ENCODE peak calls at places on chromosomes 11 and 22, in four cellular contexts. T is Peyer's patch; Z is heart left ventricle; P is CD4-positive, alpha-beta T cell. S is an unnamed sample. For H3K27me3, the result is how much of the 10 kb centered on the place peaks cover.

GRCh38 chr11:96205460-96205809 is 137.6 kb downstream of the MAML2 start:
- DNase-seq in T (no peak), Z (no peak), P (no peak), S (no peak)

GRCh38 chr11:75571625-75572024 is 9.6 kb downstream of the SERPINH1 start:
- DNase-seq in T (no peak), Z (no peak), P (no peak), S (no peak)

GRCh38 chr11:32198053-32198452 is 107.2 kb downstream of the RCN1 start:
- DNase-seq in T (no peak), Z (no peak), P (no peak), S (no peak)

GRCh38 chr11:47510231-47510630 is 42.7 kb downstream of the CELF1 start:
- DNase-seq in T (no peak), Z (no peak), P (no peak), S (no peak)

GRCh38 chr11:28243596-28243995 is 135.4 kb downstream of the METTL15 start:
- DNase-seq in T (no peak), Z (no peak), P (no peak), S (no peak)

GRCh38 chr22:50146440-50147228 is 23.9 kb upstream of the PANX2 start:
- DNase-seq in T (no peak), Z (peak), P (no peak), S (peak)

GRCh38 chr11:126755494-126755893 is 245.1 kb downstream of the KIRREL3 start:
- DNase-seq in T (no peak), Z (no peak), P (no peak), S (no peak)

GRCh38 chr11:95924414-95924760 is 480 bp upstream of the MTMR2 start:
- DNase-seq in T (no peak), Z (no peak), P (no peak), S (no peak)

GRCh38 chr11:12706531-12707499 is 32.6 kb downstream of the TEAD1 start:
- DNase-seq in T (no peak), Z (no peak), P (no peak), S (peak)

GRCh38 chr11:59141673-59142460 is 789 bp upstream of the FAM111A start:
- DNase-seq in T (no peak), Z (no peak), P (no peak), S (no peak)

GRCh38 chr11:132312161-132312560 is 941.7 kb downstream of the NTM start:
- DNase-seq in T (no peak), Z (no peak), P (no peak), S (no peak)

GRCh38 chr11:116825854-116826750 is 3.0 kb upstream of the APOA4 start:
- DNase-seq in T (no peak), Z (no peak), P (no peak), S (no peak)

GRCh38 chr22:22746963-22747933 is 102.8 kb downstream of the GGTLC2 start:
- DNase-seq in T (peak), Z (no peak), P (no peak), S (peak)

GRCh38 chr11:65329503-65329902 is 4.1 kb upstream of the DPF2 start:
- DNase-seq in T (no peak), Z (no peak), P (no peak), S (no peak)

GRCh38 chr11:16350125-16350524 is 6.2 kb downstream of the SOX6 start:
- DNase-seq in T (no peak), Z (no peak), P (no peak), S (no peak)

GRCh38 chr11:75195164-75195962 is 44.5 kb downstream of the SLCO2B1 start:
- DNase-seq in T (no peak), Z (peak), P (no peak), S (peak)

GRCh38 chr11:46677991-46678740 is 22.3 kb downstream of the ARHGAP1 start:
- DNase-seq in T (no peak), Z (no peak), P (no peak), S (no peak)

GRCh38 chr11:57315491-57315890 is 9.3 kb downstream of the TNKS1BP1 start:
- DNase-seq in T (no peak), Z (peak), P (no peak), S (peak)

GRCh38 chr11:17257200-17257599 is 19.3 kb upstream of the NUCB2 start:
- DNase-seq in T (no peak), Z (no peak), P (no peak), S (no peak)

GRCh38 chr11:107591098-107591445 is at the start of gene ELMOD1:
- DNase-seq in T (no peak), Z (peak), P (no peak), S (peak)
- H3K27me3 ChIP-seq in T (under half), Z (under half), P (half or more), S (half or more)

GRCh38 chr11:67522844-67523555 is at the start of gene CABP2:
- DNase-seq in T (no peak), Z (no peak), P (no peak), S (no peak)
- TF ChIP-seq CTCF in T (no peak), Z (no peak), P (no peak), S (no peak)

GRCh38 chr11:114121138-114121537 is 61.6 kb downstream of the ZBTB16 start:
- DNase-seq in T (no peak), Z (no peak), P (no peak), S (no peak)

GRCh38 chr11:114115406-114116054 is 56.0 kb downstream of the ZBTB16 start:
- DNase-seq in T (no peak), Z (no peak), P (no peak), S (no peak)

GRCh38 chr11:114116800-114117199 is 57.3 kb downstream of the ZBTB16 start:
- DNase-seq in T (no peak), Z (no peak), P (no peak), S (no peak)

GRCh38 chr11:114120606-114121005 is 61.1 kb downstream of the ZBTB16 start:
- DNase-seq in T (no peak), Z (no peak), P (no peak), S (no peak)

DNA sequence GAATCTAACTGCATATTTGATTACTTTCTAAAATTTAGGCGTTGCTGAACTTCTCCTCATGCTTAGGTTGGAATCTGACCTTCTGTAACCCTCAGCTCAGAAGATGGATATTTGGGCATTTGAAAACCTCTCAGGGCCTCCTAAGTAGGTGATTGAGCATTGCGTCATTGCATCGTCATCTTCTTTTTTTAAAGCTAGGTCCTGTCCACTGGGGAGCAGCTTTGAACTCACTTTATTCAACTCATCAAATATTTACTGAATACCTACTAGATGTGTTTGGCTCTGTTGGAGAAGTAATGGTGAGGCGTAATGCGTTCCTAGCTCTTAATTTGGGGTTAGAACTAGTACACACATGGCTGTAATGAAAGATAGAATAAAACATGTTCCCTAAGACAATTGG is 56.8 kb downstream of the ZBTB16 start:
- DNase-seq in T (no peak), Z (no peak), P (no peak), S (no peak)
- H3K27me3 ChIP-seq in T (under half), Z (under half), P (under half), S (under half)

GRCh38 chr11:71118671-71119250 is 133.6 kb downstream of the SHANK2 start:
- DNase-seq in T (no peak), Z (peak), P (no peak), S (no peak)

GRCh38 chr11:71119656-71120269 is 132.6 kb downstream of the SHANK2 start:
- DNase-seq in T (no peak), Z (peak), P (no peak), S (no peak)

GRCh38 chr11:71124127-71124526 is 128.2 kb downstream of the SHANK2 start:
- DNase-seq in T (no peak), Z (no peak), P (no peak), S (no peak)

GRCh38 chr11:71117311-71117710 is 135.1 kb downstream of the SHANK2 start:
- DNase-seq in T (no peak), Z (peak), P (no peak), S (no peak)

GRCh38 chr11:71120346-71120963 is 131.9 kb downstream of the SHANK2 start:
- DNase-seq in T (no peak), Z (peak), P (no peak), S (peak)
- TF ChIP-seq CTCF in T (peak), Z (no peak), P (no peak), S (peak)

GRCh38 chr11:64073542-64073941 is 37.8 kb downstream of the FLRT1 start:
- DNase-seq in T (no peak), Z (no peak), P (no peak), S (no peak)

GRCh38 chr11:64071849-64072248 is 36.1 kb downstream of the FLRT1 start:
- DNase-seq in T (no peak), Z (no peak), P (no peak), S (no peak)

GRCh38 chr11:64072403-64072802 is 36.7 kb downstream of the FLRT1 start:
- DNase-seq in T (no peak), Z (no peak), P (no peak), S (no peak)

GRCh38 chr11:64072871-64073270 is 37.1 kb downstream of the FLRT1 start:
- DNase-seq in T (no peak), Z (no peak), P (no peak), S (no peak)

GRCh38 chr11:64074239-64074638 is 38.5 kb downstream of the FLRT1 start:
- DNase-seq in T (no peak), Z (no peak), P (no peak), S (no peak)
- H3K27me3 ChIP-seq in T (under half), Z (under half), P (under half), S (under half)

DNA sequence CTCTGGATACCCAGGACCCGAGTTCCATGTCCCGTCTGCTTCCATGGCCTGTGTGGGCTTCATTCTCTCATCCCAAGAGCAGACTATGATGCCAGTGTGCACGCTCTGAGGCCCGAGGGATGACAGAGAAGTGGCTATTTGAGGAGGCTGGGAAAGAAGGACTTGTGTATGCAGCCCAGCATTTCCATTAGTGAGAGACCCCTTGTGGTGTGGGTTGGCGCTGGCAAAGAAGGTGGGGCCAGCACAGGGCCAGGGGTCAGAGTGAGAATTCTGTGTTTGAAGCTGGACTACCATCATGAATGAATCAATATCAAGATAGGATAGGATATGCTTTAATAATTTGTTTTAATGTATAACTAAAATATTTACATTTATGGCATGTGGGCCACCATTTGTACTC is 200.8 kb downstream of the HIPK3 start:
- DNase-seq in T (no peak), Z (no peak), P (no peak), S (no peak)
- TF ChIP-seq CTCF in T (no peak), Z (no peak), P (no peak), S (no peak)